ENCODE peak calls at places on chromosomes 12 and 14, in ten cellular contexts. G, R, T, Z, X, V, H, B, W and O are unnamed samples.

GRCh38 chr12:114355389-114356088 is 50.4 kb downstream of the TBX5 start:
- DNase-seq in B (peak), W (no peak), H (no peak), X (peak), Z (peak), V (no peak), T (peak), R (no peak), G (no peak), O (no peak)

GRCh38 chr14:59343585-59343984 is 121.6 kb downstream of the GPR135 start:
- DNase-seq in G (no peak), W (no peak), X (no peak), Z (no peak), B (no peak), T (no peak), H (no peak), V (no peak), R (peak), O (no peak)

GRCh38 chr14:68269136-68269535 is 449.6 kb downstream of the RAD51B start:
- DNase-seq in H (no peak), T (no peak), Z (no peak), W (no peak), V (no peak), R (peak), B (no peak), X (no peak), G (no peak), O (no peak)

GRCh38 chr12:52581481-52581880 is 7.8 kb upstream of the KRT74 start:
- DNase-seq in W (no peak), B (no peak), Z (no peak), R (peak), G (no peak), X (no peak), V (no peak), H (peak), T (no peak), O (no peak)

GRCh38 chr12:132393991-132394949 is 64.9 kb upstream of the GALNT9 start:
- DNase-seq in G (no peak), H (no peak), V (no peak), B (no peak), Z (peak), R (no peak), X (no peak), W (no peak), T (no peak), O (no peak)

GRCh38 chr12:80802652-80803051 is 85.9 kb downstream of the MYF5 start:
- DNase-seq in V (no peak), W (no peak), Z (no peak), T (no peak), R (no peak), X (no peak), H (no peak), G (no peak), B (no peak), O (no peak)

GRCh38 chr14:32419429-32419828 is 90.3 kb downstream of the AKAP6 start:
- DNase-seq in X (no peak), V (no peak), B (no peak), T (no peak), H (no peak), W (no peak), R (no peak), G (no peak), Z (no peak), O (no peak)

GRCh38 chr12:113876160-113876559 is 90.0 kb downstream of the RBM19 start:
- DNase-seq in B (no peak), G (no peak), V (no peak), H (no peak), R (no peak), W (no peak), X (no peak), T (no peak), Z (no peak), O (no peak)

GRCh38 chr14:23571701-23572523 is 4.3 kb upstream of the AP1G2 start:
- DNase-seq in V (no peak), T (no peak), Z (no peak), X (no peak), H (no peak), G (no peak), W (no peak), R (no peak), B (no peak), O (peak)

DNA sequence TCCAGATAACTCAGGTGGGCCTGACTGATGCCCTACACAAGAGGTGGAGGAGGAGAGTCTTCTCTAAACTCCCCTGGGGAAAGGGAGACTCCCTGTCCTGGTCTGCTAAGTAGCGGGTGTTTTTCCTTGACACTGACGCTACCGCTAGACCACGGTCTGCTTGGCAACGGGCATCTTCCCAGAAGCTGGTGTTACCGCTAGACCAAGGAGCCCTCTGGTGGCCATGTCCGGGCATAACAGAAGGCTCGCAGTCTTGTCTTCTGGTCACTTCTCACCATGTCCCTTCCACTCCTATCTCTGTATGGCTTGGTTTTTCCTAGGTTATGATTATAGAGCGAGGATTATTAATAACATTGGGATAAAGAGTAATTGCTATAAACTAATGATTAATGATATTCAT is 965.5 kb downstream of the TMEM121 start:
- DNase-seq in G (no peak), W (no peak), T (no peak), Z (no peak), X (no peak), V (no peak), R (no peak), B (peak), H (no peak), O (no peak)
- TF ChIP-seq CTCF in G (no peak), W (peak), T (peak), Z (no peak), X (peak), V (no peak), R (peak), B (peak), H (peak), O (no peak)

GRCh38 chr12:117114784-117115183 is 15.6 kb upstream of the TESC start:
- DNase-seq in X (no peak), G (no peak), W (no peak), Z (no peak), B (no peak), V (no peak), R (no peak), T (no peak), H (no peak), O (no peak)

GRCh38 chr12:117118838-117119591 is 19.8 kb upstream of the TESC start:
- DNase-seq in W (no peak), V (no peak), R (no peak), G (no peak), T (no peak), B (no peak), X (peak), H (no peak), Z (no peak), O (peak)

GRCh38 chr12:117120787-117121186 is 21.6 kb upstream of the TESC start:
- DNase-seq in W (no peak), G (no peak), T (no peak), Z (no peak), X (no peak), R (no peak), H (no peak), V (no peak), B (no peak), O (no peak)

GRCh38 chr12:117121456-117121855 is 22.2 kb upstream of the TESC start:
- DNase-seq in Z (no peak), V (no peak), B (no peak), R (no peak), W (no peak), X (no peak), T (no peak), G (no peak), H (no peak), O (no peak)

DNA sequence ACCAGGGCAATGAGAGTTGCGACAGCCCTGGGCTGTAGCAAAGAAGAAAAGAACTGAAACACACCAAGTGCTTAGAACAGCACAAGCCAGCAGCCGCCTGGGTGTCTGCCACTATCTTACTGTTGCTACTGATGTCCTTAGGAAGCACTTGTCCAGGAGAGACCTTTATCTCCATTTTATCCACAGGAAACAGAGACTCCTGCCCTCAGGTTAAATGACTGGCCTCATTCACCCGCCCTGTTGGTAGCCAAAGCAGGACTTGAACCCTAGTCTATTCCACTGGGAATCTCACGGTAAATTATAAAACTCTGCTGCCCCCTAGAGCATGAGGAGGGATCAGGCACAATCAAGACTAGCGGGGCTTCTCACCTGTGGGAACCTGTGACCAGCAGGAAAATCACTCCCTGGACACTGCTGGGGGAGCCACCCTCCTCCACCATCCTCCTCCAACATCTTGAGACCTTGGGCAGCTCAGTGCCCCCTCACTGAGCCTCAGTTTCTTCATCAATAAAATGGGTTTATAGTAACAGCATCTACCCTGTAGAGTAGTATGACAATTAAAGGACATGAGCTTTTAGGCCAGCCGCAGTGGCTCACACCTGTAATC is 20.5 kb upstream of the TESC start:
- DNase-seq in T (peak), G (peak), W (peak), R (peak), Z (no peak), B (no peak), H (no peak), V (no peak), X (peak), O (no peak)
- TF ChIP-seq CTCF in T (peak), G (peak), W (peak), R (peak), Z (peak), B (peak), H (peak), V (peak), X (peak), O (peak)

GRCh38 chr12:82527165-82527780 is 159.4 kb upstream of the TMTC2 start:
- DNase-seq in R (peak), H (peak), Z (no peak), B (peak), G (no peak), T (no peak), W (peak), V (peak), X (peak), O (no peak)
- TF ChIP-seq CTCF in R (peak), H (peak), Z (peak), B (peak), G (peak), T (peak), W (peak), V (peak), X (peak), O (peak)

GRCh38 chr12:69649529-69649928 is 38.8 kb upstream of the LRRC10 start:
- DNase-seq in B (no peak), X (no peak), H (no peak), V (no peak), R (no peak), G (no peak), Z (no peak), T (no peak), W (no peak), O (no peak)
- TF ChIP-seq CTCF in B (no peak), X (no peak), H (no peak), V (no peak), R (no peak), G (no peak), Z (no peak), T (no peak), W (no peak), O (no peak)

GRCh38 chr12:127594351-127594970 is 672.5 kb upstream of the TMEM132C start:
- DNase-seq in V (no peak), B (no peak), T (no peak), X (peak), H (no peak), G (no peak), W (no peak), Z (no peak), R (no peak), O (no peak)

GRCh38 chr12:127595506-127595905 is 671.5 kb upstream of the TMEM132C start:
- DNase-seq in G (no peak), V (no peak), H (no peak), T (no peak), R (no peak), X (no peak), W (no peak), B (no peak), Z (no peak), O (no peak)

GRCh38 chr12:127599441-127599840 is 667.5 kb upstream of the TMEM132C start:
- DNase-seq in R (no peak), V (no peak), H (no peak), Z (no peak), W (no peak), B (no peak), X (no peak), G (no peak), T (no peak), O (peak)

GRCh38 chr12:127596881-127597280 is 670.1 kb upstream of the TMEM132C start:
- DNase-seq in Z (no peak), B (no peak), X (no peak), G (no peak), T (no peak), R (no peak), H (no peak), V (no peak), W (no peak), O (no peak)

DNA sequence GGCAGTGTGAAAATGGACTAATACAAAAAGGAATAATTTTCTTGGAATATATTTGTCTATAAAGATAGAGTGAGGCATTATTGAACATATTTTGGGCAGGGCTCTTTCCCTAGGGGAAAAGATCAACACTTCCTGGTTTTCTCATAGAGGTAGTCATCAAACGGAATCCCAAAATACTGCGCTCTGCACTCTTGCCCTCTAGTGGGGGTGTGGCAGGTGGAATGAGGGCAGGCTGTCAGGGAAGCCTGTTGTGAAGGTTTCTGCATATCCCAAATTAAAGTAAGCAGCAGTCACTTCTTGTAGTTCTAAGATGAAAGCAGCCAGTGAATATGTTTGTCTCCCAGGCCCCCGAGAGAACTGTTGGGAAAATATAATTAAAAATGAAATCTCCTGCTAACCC is 666.8 kb upstream of the TMEM132C start:
- DNase-seq in T (no peak), X (peak), B (no peak), R (no peak), Z (no peak), H (no peak), V (no peak), W (no peak), G (no peak), O (no peak)
- TF ChIP-seq CTCF in T (no peak), X (peak), B (no peak), R (no peak), Z (no peak), H (no peak), V (no peak), W (no peak), G (no peak), O (peak)

GRCh38 chr12:110737532-110737931 is 5.2 kb downstream of the PPP1CC start:
- DNase-seq in H (no peak), B (no peak), G (no peak), V (no peak), Z (no peak), W (no peak), X (no peak), T (no peak), R (no peak), O (no peak)
- TF ChIP-seq CTCF in H (no peak), B (no peak), G (no peak), V (no peak), Z (no peak), W (no peak), X (no peak), T (no peak), R (no peak), O (no peak)

GRCh38 chr12:85156569-85156968 is 120.4 kb downstream of the LRRIQ1 start:
- DNase-seq in V (no peak), G (no peak), R (no peak), Z (no peak), W (no peak), H (no peak), B (no peak), T (no peak), X (no peak), O (no peak)
- TF ChIP-seq CTCF in V (no peak), G (no peak), R (no peak), Z (no peak), W (no peak), H (no peak), B (no peak), T (no peak), X (no peak), O (no peak)

DNA sequence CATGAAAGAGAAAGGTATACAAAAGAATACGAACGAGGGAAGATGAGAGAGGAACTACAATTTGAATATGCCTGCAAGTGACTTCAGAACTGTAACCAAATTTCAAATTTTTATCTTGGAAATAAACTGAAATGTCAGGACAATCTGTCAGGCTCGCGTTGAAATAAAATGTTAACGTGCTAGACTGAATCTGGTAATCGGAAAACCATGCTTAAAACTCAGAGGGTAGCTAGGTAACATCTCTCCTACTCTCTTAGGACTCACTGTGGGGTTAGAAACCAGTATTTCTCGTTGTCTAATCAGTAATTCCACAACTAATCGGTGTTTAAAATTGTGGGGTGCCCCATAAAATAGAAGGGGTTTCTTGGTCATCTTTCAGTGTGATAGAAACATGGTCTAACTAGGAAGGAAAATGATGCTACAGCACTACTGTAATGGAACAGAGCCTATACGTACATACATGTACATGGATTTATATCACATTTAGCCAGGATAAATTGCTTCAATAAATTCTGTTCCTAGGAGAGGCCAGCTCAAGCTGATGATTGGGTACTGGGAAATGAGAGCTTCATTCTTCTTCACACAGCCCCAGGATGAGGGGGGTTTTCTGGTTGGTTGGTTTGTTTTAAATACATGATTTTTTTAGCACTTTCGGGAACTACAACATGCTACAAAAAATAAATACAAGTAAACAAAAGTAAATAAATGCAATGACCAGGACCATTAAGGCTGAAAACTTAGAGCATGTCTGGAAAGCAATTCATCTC is 23.8 kb downstream of the ATF7 start:
- DNase-seq in V (no peak), R (no peak), B (no peak), T (no peak), Z (no peak), X (no peak), H (no peak), G (no peak), W (no peak), O (no peak)
- TF ChIP-seq CTCF in V (no peak), R (no peak), B (no peak), T (no peak), Z (no peak), X (no peak), H (no peak), G (no peak), W (no peak), O (no peak)

GRCh38 chr14:100734031-100734990 is 7.6 kb downstream of the DLK1 start:
- DNase-seq in B (no peak), Z (peak), G (no peak), R (no peak), X (no peak), W (no peak), V (no peak), H (no peak), T (no peak), O (no peak)
- TF ChIP-seq CTCF in B (no peak), Z (no peak), G (no peak), R (no peak), X (no peak), W (no peak), V (no peak), H (no peak), T (no peak), O (no peak)

GRCh38 chr12:64351265-64351664 is 39.3 kb downstream of the C12orf56 start:
- DNase-seq in R (no peak), X (no peak), Z (no peak), B (no peak), V (no peak), W (no peak), T (no peak), H (no peak), G (no peak), O (no peak)

GRCh38 chr12:64347630-64348029 is 42.9 kb downstream of the C12orf56 start:
- DNase-seq in Z (no peak), W (no peak), B (no peak), G (no peak), T (no peak), X (no peak), V (no peak), H (no peak), R (no peak), O (no peak)

GRCh38 chr12:64352181-64352580 is 38.4 kb downstream of the C12orf56 start:
- DNase-seq in G (no peak), R (no peak), T (no peak), X (no peak), V (no peak), H (no peak), B (no peak), W (no peak), Z (no peak), O (no peak)
- TF ChIP-seq CTCF in G (no peak), R (no peak), T (peak), X (peak), V (no peak), H (no peak), B (no peak), W (no peak), Z (no peak), O (no peak)